ENCODE peak calls at places on chromosomes 16 and 17, in eight cellular contexts. B is mucosa of descending colon, J is fibroblast of lung, N is body of pancreas, O is cardiac muscle cell, K is endothelial cell of umbilical vein, D is gastrocnemius medialis, G is PC-3. F is an unnamed sample.

GRCh38 chr16:49644143-49644460 is 211.8 kb downstream of the ZNF423 start:
- DNase-seq in N (no peak), K (no peak), O (peak), G (no peak), J (no peak), D (no peak), B (no peak), F (no peak)

GRCh38 chr16:85102106-85102630 is 10.1 kb downstream of the CIBAR2 start:
- DNase-seq in K (no peak), G (no peak), N (no peak), J (peak), B (no peak), D (no peak), O (no peak), F (no peak)

GRCh38 chr16:81703177-81704155 is 75.6 kb upstream of the PLCG2 start:
- DNase-seq in J (peak), B (peak), G (peak), N (no peak), O (peak), K (peak), D (no peak), F (peak)

GRCh38 chr17:76268015-76268749 is 3.0 kb downstream of the UBALD2 start:
- DNase-seq in D (peak), B (peak), N (peak), K (peak), G (no peak), J (peak), O (peak), F (peak)

GRCh38 chr17:41009301-41009760 is 403 bp upstream of the KRTAP3-1 start:
- DNase-seq in N (no peak), O (no peak), G (peak), K (no peak), B (no peak), J (no peak), D (no peak), F (peak)

GRCh38 chr17:71922439-71922838 is 198.4 kb upstream of the SOX9 start:
- DNase-seq in D (no peak), B (no peak), K (no peak), J (peak), G (peak), O (peak), N (no peak), F (peak)

GRCh38 chr16:9177861-9178260 is 86.4 kb downstream of the HAPSTR1 start:
- DNase-seq in K (no peak), G (no peak), O (no peak), B (no peak), D (no peak), N (no peak), J (no peak), F (no peak)

GRCh38 chr16:84518804-84519341 is 14.4 kb upstream of the MEAK7 start:
- DNase-seq in K (no peak), D (no peak), G (no peak), J (no peak), N (no peak), O (no peak), B (peak), F (no peak)

GRCh38 chr17:48175692-48176450 is 68.3 kb downstream of the SNX11 start:
- DNase-seq in B (no peak), G (peak), N (no peak), K (no peak), O (peak), D (no peak), J (peak), F (peak)

GRCh38 chr16:67883872-67884261 is 818 bp upstream of the NRN1L start:
- DNase-seq in J (peak), G (peak), B (peak), O (peak), D (peak), N (peak), K (peak), F (peak)

GRCh38 chr17:44865231-44865660 is 17.6 kb downstream of the HIGD1B start:
- DNase-seq in G (peak), K (peak), J (peak), O (peak), N (peak), B (peak), D (peak), F (peak)

GRCh38 chr16:77290451-77291110 is 91.4 kb downstream of the SYCE1L start:
- DNase-seq in G (no peak), N (no peak), J (peak), B (no peak), D (no peak), O (peak), K (no peak), F (peak)

GRCh38 chr17:73952498-73953205 is 250.8 kb upstream of the RPL38 start:
- DNase-seq in K (no peak), N (peak), J (no peak), D (no peak), O (peak), B (peak), G (no peak), F (no peak)

GRCh38 chr16:57728336-57729181 is 7.0 kb upstream of the KATNB1 start:
- DNase-seq in D (no peak), B (no peak), O (no peak), G (no peak), J (no peak), K (no peak), N (no peak), F (no peak)

GRCh38 chr16:35414563-35414962 is 1955.2 kb downstream of the TP53TG3F start:
- DNase-seq in D (no peak), O (no peak), G (no peak), J (no peak), N (no peak), K (no peak), B (no peak), F (no peak)

GRCh38 chr17:8384801-8385335 is 1.9 kb upstream of the RPL26 start:
- DNase-seq in D (no peak), K (peak), N (no peak), J (peak), G (peak), B (no peak), O (peak), F (peak)

GRCh38 chr17:18004901-18005305 is 32.2 kb downstream of the DRC3 start:
- DNase-seq in D (peak), K (no peak), B (no peak), J (no peak), O (no peak), G (no peak), N (no peak), F (no peak)
- TF ChIP-seq CTCF in D (peak), K (peak), B (no peak), J (peak), O (peak), G (peak), N (no peak), F (peak)

GRCh38 chr16:1746693-1747195 is 24.6 kb downstream of the NME3 start:
- DNase-seq in B (no peak), D (no peak), K (no peak), J (peak), G (no peak), O (peak), N (no peak), F (no peak)

GRCh38 chr16:1745900-1746692 is 25.2 kb downstream of the NME3 start:
- DNase-seq in O (peak), K (no peak), B (no peak), N (no peak), J (peak), D (no peak), G (peak), F (peak)

GRCh38 chr16:1745181-1745899 is 26.0 kb downstream of the NME3 start:
- DNase-seq in B (no peak), J (peak), K (no peak), D (no peak), N (no peak), O (peak), G (peak), F (peak)

GRCh38 chr16:1743376-1744337 is 27.7 kb downstream of the NME3 start:
- DNase-seq in O (no peak), G (no peak), B (no peak), J (no peak), K (no peak), N (no peak), D (no peak), F (no peak)

DNA sequence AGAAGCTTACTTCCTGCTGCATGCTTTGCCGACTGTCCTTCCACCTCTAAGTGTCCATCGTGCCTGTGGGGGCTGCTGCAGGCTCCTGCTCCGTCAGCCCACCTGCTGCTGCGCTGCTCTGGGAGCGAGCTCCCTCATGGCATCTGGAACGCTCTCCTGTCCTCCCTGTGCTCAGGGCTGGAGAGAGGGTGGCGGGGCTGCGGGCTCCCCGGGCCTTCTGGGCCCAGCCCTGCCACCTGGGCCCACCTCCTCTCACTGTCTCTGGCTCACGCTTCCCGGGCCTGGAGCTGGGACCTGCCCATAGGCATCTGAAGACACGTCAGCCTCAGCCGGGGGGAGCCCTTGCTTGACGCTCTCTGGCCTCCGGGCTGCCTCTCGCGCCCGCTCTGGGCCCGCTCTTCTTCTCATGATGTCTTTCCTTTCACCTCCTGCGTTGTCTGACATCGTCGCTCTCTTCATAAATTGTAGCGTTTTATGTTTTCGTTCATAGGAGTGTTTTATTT is 27.0 kb downstream of the NME3 start:
- DNase-seq in G (no peak), D (no peak), J (no peak), K (no peak), B (no peak), N (no peak), O (no peak), F (no peak)
- H3K4me3 ChIP-seq in G (no peak), D (no peak), J (no peak), K (no peak), B (no peak), N (no peak), O (no peak), F (no peak)

GRCh38 chr16:12268602-12269001 is 292.1 kb downstream of the SNX29 start:
- DNase-seq in K (no peak), B (no peak), D (no peak), G (no peak), J (peak), O (peak), N (no peak), F (no peak)

GRCh38 chr16:12267491-12267890 is 291.0 kb downstream of the SNX29 start:
- DNase-seq in O (peak), G (no peak), N (no peak), K (no peak), D (no peak), J (no peak), B (no peak), F (no peak)

GRCh38 chr16:12272264-12272663 is 295.7 kb downstream of the SNX29 start:
- DNase-seq in B (no peak), K (no peak), J (no peak), O (no peak), N (no peak), G (no peak), D (no peak), F (no peak)

GRCh38 chr16:12276631-12277030 is 300.1 kb downstream of the SNX29 start:
- DNase-seq in B (no peak), J (no peak), O (no peak), D (no peak), N (no peak), K (no peak), G (no peak), F (no peak)

GRCh38 chr16:12271006-12271405 is 294.5 kb downstream of the SNX29 start:
- DNase-seq in D (no peak), G (peak), J (peak), B (no peak), O (peak), K (no peak), N (no peak), F (peak)
- TF ChIP-seq CTCF in D (no peak), G (peak), J (peak), B (no peak), O (peak), K (peak), N (peak), F (peak)

GRCh38 chr16:65118866-65119265 is 3.0 kb downstream of the CDH11 start:
- DNase-seq in K (peak), G (peak), O (no peak), J (peak), B (no peak), D (no peak), N (no peak), F (no peak)
- H3K4me3 ChIP-seq in K (no peak), G (peak), O (no peak), J (peak), B (no peak), D (no peak), N (no peak), F (no peak)

DNA sequence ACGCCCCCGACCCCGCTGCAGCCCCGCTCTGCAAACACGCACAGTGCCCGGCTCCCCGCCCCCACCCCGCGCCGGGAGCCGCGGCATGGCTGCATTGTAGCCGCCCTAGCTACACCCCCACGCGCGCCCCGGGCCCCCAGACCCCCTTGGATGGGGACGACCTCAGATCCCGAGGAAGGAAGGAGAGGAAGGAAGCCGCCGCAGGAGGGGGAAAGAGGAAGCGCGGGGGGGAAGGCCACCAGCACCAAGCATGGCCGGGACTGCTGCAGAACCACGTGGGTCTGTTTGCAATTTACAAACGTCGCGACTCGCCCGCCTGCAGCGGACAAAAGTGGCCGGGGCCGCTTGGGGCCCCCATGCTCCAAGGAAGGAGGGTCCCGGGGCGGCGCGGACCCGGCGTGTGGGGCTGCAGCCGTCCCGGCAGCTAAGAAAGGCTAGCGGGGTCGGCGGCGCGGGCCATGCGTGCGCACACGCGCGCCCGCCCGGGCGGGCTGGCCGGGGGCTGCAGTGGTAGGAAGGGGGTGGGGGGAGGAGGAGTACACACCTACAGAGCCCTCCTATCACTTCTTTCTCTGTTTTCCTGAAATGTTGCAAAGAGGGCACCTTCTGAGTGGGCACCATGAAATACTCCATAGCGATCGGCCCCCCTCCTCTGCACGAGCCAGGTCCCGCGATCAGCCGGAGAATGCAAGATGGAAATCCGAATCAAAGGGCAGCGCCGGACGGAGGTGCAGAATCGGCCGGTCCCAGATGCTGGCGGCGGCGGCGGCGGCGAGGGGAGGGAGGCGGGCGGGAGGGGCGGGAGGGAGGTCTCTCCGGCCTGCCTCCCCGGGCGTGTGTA is 489 bp downstream of the TFAP4 start:
- DNase-seq in G (peak), J (peak), N (peak), D (peak), K (peak), B (peak), O (peak), F (peak)
- TF ChIP-seq CTCF in G (no peak), J (no peak), N (no peak), D (no peak), K (no peak), B (no peak), O (no peak), F (no peak)

DNA sequence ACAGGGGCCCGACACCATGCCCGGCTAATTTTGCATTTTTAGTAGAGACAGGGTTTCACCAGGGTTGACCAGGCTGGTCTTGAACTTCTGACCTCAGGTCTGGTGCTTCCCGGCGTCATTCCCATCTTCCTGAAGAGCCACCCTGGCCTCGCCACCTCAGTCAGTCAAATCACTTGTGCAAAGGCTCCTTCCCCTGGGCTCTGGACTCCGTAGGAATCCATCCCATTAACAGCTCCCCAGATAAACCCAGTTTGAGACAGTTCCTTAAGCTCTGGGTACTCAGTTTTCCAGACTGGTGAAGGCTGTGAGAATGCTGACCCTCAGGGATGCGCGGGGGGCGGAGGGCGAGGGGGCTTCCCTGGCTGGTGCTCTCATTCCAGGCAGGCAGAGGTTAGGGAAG is 39.5 kb downstream of the MRM1 start:
- DNase-seq in G (no peak), D (no peak), N (no peak), J (no peak), B (no peak), K (no peak), O (no peak), F (no peak)
- H3K4me3 ChIP-seq in G (no peak), D (no peak), N (no peak), J (no peak), B (no peak), K (no peak), O (no peak), F (no peak)

F was measured in epithelial cell of esophagus.